ENCODE peak calls at places on chromosome 1, in ten cellular contexts. R is effector CD4-positive, alpha-beta T cell; T is T-helper 17 cell; C is cardiac fibroblast; B is T-helper 2 cell; P is KBM-7; Q is activated CD4-positive, alpha-beta T cell treated with anti-CD3 and anti-CD28 coated beads for 1 hour; Z is EL; V is stimulated activated CD4-positive, alpha-beta T cell treated with anti-CD3 and anti-CD28 coated beads, Interleukin-15, amount 100 ng/mL, for 1 hour; F is NCI-H774. J is an unnamed sample.

GRCh38 chr1:221336141-221336540 is 405.7 kb downstream of the DUSP10 start:
- DNase-seq in R (no peak), T (no peak), C (peak; percentile 44), B (no peak), P (no peak), Q (no peak), Z (peak; percentile 65), V (no peak), F (no peak), J (no peak)

GRCh38 chr1:56688522-56689026 is 43.5 kb downstream of the PRKAA2 start:
- DNase-seq in R (no peak), T (no peak), C (peak; percentile 9), B (peak; percentile 11), P (no peak), Q (no peak), Z (peak; percentile 78), V (no peak), F (peak; percentile 26), J (peak; percentile 71)

GRCh38 chr1:53639251-53639721 is 99.7 kb downstream of the GLIS1 start:
- DNase-seq in R (no peak), T (no peak), C (no peak), B (no peak), P (no peak), Q (no peak), Z (no peak), V (no peak), F (no peak), J (no peak)

GRCh38 chr1:85198864-85199263 is 2.0 kb downstream of the SYDE2 start:
- DNase-seq in R (no peak), T (no peak), C (no peak), B (no peak), P (no peak), Q (no peak), Z (no peak), V (no peak), F (no peak), J (no peak)

GRCh38 chr1:7335224-7335879 is 435.7 kb upstream of the VAMP3 start:
- DNase-seq in R (no peak), T (no peak), C (no peak), B (no peak), P (no peak), Q (no peak), Z (peak; percentile 28), V (no peak), F (no peak), J (peak; percentile 74)

GRCh38 chr1:171222961-171223360 is 25.3 kb upstream of the FMO1 start:
- DNase-seq in R (no peak), T (no peak), C (peak; percentile 59), B (no peak), P (no peak), Q (no peak), Z (peak; percentile 19), V (no peak), F (no peak), J (no peak)

GRCh38 chr1:208631516-208631915 is 387.3 kb upstream of the PLXNA2 start:
- DNase-seq in R (no peak), T (no peak), C (no peak), B (no peak), P (no peak), Q (no peak), Z (no peak), V (no peak), F (no peak), J (no peak)

GRCh38 chr1:203454986-203455471 is 20.6 kb upstream of the PRELP start:
- DNase-seq in R (no peak), T (no peak), C (no peak), B (no peak), P (no peak), Q (no peak), Z (peak; percentile 36), V (no peak), F (no peak), J (no peak)

GRCh38 chr1:232813082-232813481 is 7.9 kb downstream of the MAP10 start:
- DNase-seq in R (no peak), T (no peak), C (no peak), B (no peak), P (no peak), Q (no peak), Z (no peak), V (no peak), F (no peak), J (no peak)

GRCh38 chr1:40153073-40153770 is 8.0 kb upstream of the RLF start:
- DNase-seq in R (peak; percentile 17), T (no peak), C (peak; percentile 80), B (peak; percentile 79), P (peak; percentile 81), Q (no peak), Z (peak; percentile 60), V (no peak), F (peak; percentile 33), J (peak; percentile 84)

GRCh38 chr1:224251741-224252146 is 68.7 kb downstream of the DEGS1 start:
- DNase-seq in R (no peak), T (no peak), C (peak; percentile 15), B (no peak), P (no peak), Q (no peak), Z (no peak), V (no peak), F (no peak), J (no peak)

GRCh38 chr1:153963850-153964331 is 554 bp upstream of the SLC39A1 start:
- DNase-seq in R (no peak), T (no peak), C (peak; percentile 37), B (no peak), P (no peak), Q (no peak), Z (peak; percentile 78), V (no peak), F (peak; percentile 40), J (peak; percentile 37)

GRCh38 chr1:80656011-80656627 is 1144.6 kb upstream of the ADGRL2 start:
- DNase-seq in R (no peak), T (no peak), C (peak; percentile 4), B (no peak), P (no peak), Q (no peak), Z (peak; percentile 6), V (no peak), F (peak; percentile 24), J (peak; percentile 80)

GRCh38 chr1:53552981-53553733 is 94.0 kb downstream of the DMRTB1 start:
- DNase-seq in R (no peak), T (no peak), C (no peak), B (no peak), P (no peak), Q (no peak), Z (no peak), V (no peak), F (no peak), J (no peak)

GRCh38 chr1:85612704-85613361 is 32.3 kb downstream of the CCN1 start:
- DNase-seq in R (no peak), T (no peak), C (peak; percentile 95), B (no peak), P (peak; percentile 12), Q (no peak), Z (peak; percentile 97), V (no peak), F (no peak), J (no peak)

J was measured in NCI-H510A treated with DMSO at 0.1 percent for 48 hours.